ENCODE peak calls at places on chromosomes 16 and 17, in five cellular contexts. One of them, this sample, is unnamed. For H3K4me1, the result is how much of the 10 kb centered on the place peaks cover.

GRCh38 chr16:8807189-8807588 is 9.6 kb downstream of the PMM2 start:
- DNase-seq in psoas muscle: no peak
- DNase-seq in prostate gland: no peak
- DNase-seq in iPS DF 6.9: no peak
- DNase-seq in heart right ventricle: no peak
- DNase-seq in this sample: no peak

GRCh38 chr16:138049-138417 is 440 bp downstream of the NPRL3 start:
- DNase-seq in psoas muscle: peak
- DNase-seq in prostate gland: no peak
- DNase-seq in iPS DF 6.9: no peak
- DNase-seq in heart right ventricle: peak
- DNase-seq in this sample: peak

GRCh38 chr17:82854226-82854625 is 14.4 kb upstream of the ZNF750 start:
- DNase-seq in psoas muscle: peak
- DNase-seq in prostate gland: no peak
- DNase-seq in iPS DF 6.9: no peak
- DNase-seq in heart right ventricle: no peak
- DNase-seq in this sample: no peak

GRCh38 chr16:87058728-87059250 is 258.4 kb downstream of the C16orf95 start:
- DNase-seq in psoas muscle: no peak
- DNase-seq in prostate gland: no peak
- DNase-seq in iPS DF 6.9: no peak
- DNase-seq in heart right ventricle: no peak
- DNase-seq in this sample: no peak

GRCh38 chr17:65504141-65504540 is 57.3 kb downstream of the AXIN2 start:
- DNase-seq in psoas muscle: no peak
- DNase-seq in prostate gland: no peak
- DNase-seq in iPS DF 6.9: no peak
- DNase-seq in heart right ventricle: no peak
- DNase-seq in this sample: no peak

GRCh38 chr17:64148699-64149098 is 18.8 kb upstream of the ERN1 start:
- DNase-seq in psoas muscle: peak
- DNase-seq in prostate gland: no peak
- DNase-seq in iPS DF 6.9: no peak
- DNase-seq in heart right ventricle: peak
- DNase-seq in this sample: peak

GRCh38 chr16:55875273-55875672 is at the start of gene CES5A:
- DNase-seq in psoas muscle: no peak
- DNase-seq in prostate gland: no peak
- DNase-seq in iPS DF 6.9: no peak
- DNase-seq in heart right ventricle: no peak
- DNase-seq in this sample: no peak

GRCh38 chr16:81818514-81819304 is 39.6 kb downstream of the PLCG2 start:
- DNase-seq in psoas muscle: no peak
- DNase-seq in prostate gland: no peak
- DNase-seq in iPS DF 6.9: no peak
- DNase-seq in heart right ventricle: no peak
- DNase-seq in this sample: no peak

GRCh38 chr17:61401280-61402072 is 1.8 kb downstream of the TBX2 start:
- DNase-seq in psoas muscle: no peak
- DNase-seq in prostate gland: no peak
- DNase-seq in iPS DF 6.9: no peak
- DNase-seq in heart right ventricle: no peak
- DNase-seq in this sample: no peak

GRCh38 chr16:85316321-85316919 is 204.1 kb upstream of the CIBAR2 start:
- DNase-seq in psoas muscle: peak
- DNase-seq in prostate gland: peak
- DNase-seq in iPS DF 6.9: no peak
- DNase-seq in heart right ventricle: peak
- DNase-seq in this sample: peak

GRCh38 chr16:68459457-68459856 is 11.1 kb upstream of the SMPD3 start:
- DNase-seq in psoas muscle: no peak
- DNase-seq in prostate gland: no peak
- DNase-seq in iPS DF 6.9: no peak
- DNase-seq in heart right ventricle: no peak
- DNase-seq in this sample: no peak

GRCh38 chr17:64152428-64153125 is 22.6 kb upstream of the ERN1 start:
- DNase-seq in psoas muscle: no peak
- DNase-seq in prostate gland: no peak
- DNase-seq in iPS DF 6.9: no peak
- DNase-seq in heart right ventricle: peak
- DNase-seq in this sample: no peak

GRCh38 chr17:81027591-81028505 is 7.1 kb upstream of the BAIAP2 start:
- DNase-seq in psoas muscle: peak
- DNase-seq in prostate gland: no peak
- DNase-seq in iPS DF 6.9: no peak
- DNase-seq in heart right ventricle: no peak
- DNase-seq in this sample: no peak

GRCh38 chr17:80348551-80349436 is 66.2 kb upstream of the ENDOV start:
- DNase-seq in psoas muscle: peak
- DNase-seq in prostate gland: no peak
- DNase-seq in iPS DF 6.9: no peak
- DNase-seq in heart right ventricle: no peak
- DNase-seq in this sample: no peak

GRCh38 chr17:31825961-31826691 is 32.9 kb downstream of the COPRS start:
- DNase-seq in psoas muscle: peak
- DNase-seq in prostate gland: no peak
- DNase-seq in iPS DF 6.9: no peak
- DNase-seq in heart right ventricle: no peak
- DNase-seq in this sample: no peak

GRCh38 chr17:74951065-74951464 is 15.4 kb downstream of the OTOP3 start:
- DNase-seq in psoas muscle: no peak
- DNase-seq in prostate gland: no peak
- DNase-seq in iPS DF 6.9: no peak
- DNase-seq in heart right ventricle: no peak
- DNase-seq in this sample: no peak

GRCh38 chr17:73226556-73227172 is 33.8 kb downstream of the COG1 start:
- DNase-seq in psoas muscle: no peak
- DNase-seq in prostate gland: no peak
- DNase-seq in iPS DF 6.9: no peak
- DNase-seq in heart right ventricle: no peak
- DNase-seq in this sample: peak

GRCh38 chr17:7177954-7178477 is 1.2 kb downstream of the ASGR1 start:
- DNase-seq in psoas muscle: no peak
- DNase-seq in prostate gland: no peak
- DNase-seq in iPS DF 6.9: no peak
- DNase-seq in heart right ventricle: peak
- DNase-seq in this sample: peak

GRCh38 chr16:4894276-4895150 is 42.4 kb downstream of the PPL start:
- DNase-seq in psoas muscle: no peak
- DNase-seq in prostate gland: no peak
- DNase-seq in iPS DF 6.9: no peak
- DNase-seq in heart right ventricle: no peak
- DNase-seq in this sample: no peak

GRCh38 chr16:3670711-3671110 is 16.2 kb downstream of the DNASE1 start:
- DNase-seq in psoas muscle: peak
- DNase-seq in prostate gland: no peak
- DNase-seq in iPS DF 6.9: no peak
- DNase-seq in heart right ventricle: no peak
- DNase-seq in this sample: no peak

GRCh38 chr17:45361451-45361850 is 44.6 kb upstream of the MAP3K14 start:
- DNase-seq in psoas muscle: no peak
- DNase-seq in prostate gland: no peak
- DNase-seq in iPS DF 6.9: no peak
- DNase-seq in heart right ventricle: no peak
- DNase-seq in this sample: no peak

GRCh38 chr17:45740553-45741330 is 43.4 kb upstream of the CRHR1 start:
- DNase-seq in psoas muscle: peak
- DNase-seq in prostate gland: no peak
- DNase-seq in iPS DF 6.9: peak
- DNase-seq in heart right ventricle: peak
- DNase-seq in this sample: peak

GRCh38 chr17:13671341-13671740 is 69.6 kb upstream of the HS3ST3A1 start:
- DNase-seq in psoas muscle: no peak
- DNase-seq in prostate gland: no peak
- DNase-seq in iPS DF 6.9: no peak
- DNase-seq in heart right ventricle: no peak
- DNase-seq in this sample: no peak

GRCh38 chr16:70691223-70692129 is 5.6 kb upstream of the MTSS2 start:
- DNase-seq in psoas muscle: peak
- DNase-seq in prostate gland: no peak
- DNase-seq in iPS DF 6.9: no peak
- DNase-seq in heart right ventricle: peak
- DNase-seq in this sample: no peak

GRCh38 chr17:48179071-48179945 is 71.7 kb downstream of the SNX11 start:
- DNase-seq in psoas muscle: no peak
- DNase-seq in prostate gland: no peak
- DNase-seq in iPS DF 6.9: no peak
- DNase-seq in heart right ventricle: no peak
- DNase-seq in this sample: peak

GRCh38 chr17:4394208-4395110 is 28.0 kb upstream of the UBE2G1 start:
- DNase-seq in psoas muscle: no peak
- DNase-seq in prostate gland: peak
- DNase-seq in iPS DF 6.9: no peak
- DNase-seq in heart right ventricle: no peak
- DNase-seq in this sample: no peak

GRCh38 chr17:6305613-6306360 is 129.1 kb downstream of the AIPL1 start:
- DNase-seq in psoas muscle: no peak
- DNase-seq in prostate gland: no peak
- DNase-seq in iPS DF 6.9: no peak
- DNase-seq in heart right ventricle: no peak
- DNase-seq in this sample: no peak

GRCh38 chr17:66431910-66432309 is 129.5 kb downstream of the PRKCA start:
- DNase-seq in psoas muscle: no peak
- DNase-seq in prostate gland: no peak
- DNase-seq in iPS DF 6.9: no peak
- DNase-seq in heart right ventricle: no peak
- DNase-seq in this sample: no peak

GRCh38 chr17:15261063-15261817 is 3.9 kb downstream of the PMP22 start:
- DNase-seq in psoas muscle: peak
- DNase-seq in prostate gland: no peak
- DNase-seq in iPS DF 6.9: no peak
- DNase-seq in heart right ventricle: peak
- DNase-seq in this sample: peak

GRCh38 chr16:12111819-12112218 is 135.3 kb downstream of the SNX29 start:
- DNase-seq in psoas muscle: no peak
- DNase-seq in prostate gland: no peak
- DNase-seq in iPS DF 6.9: no peak
- DNase-seq in heart right ventricle: no peak
- DNase-seq in this sample: no peak

GRCh38 chr16:24635900-24636610 is 93.4 kb upstream of the TNRC6A start:
- DNase-seq in psoas muscle: peak
- DNase-seq in prostate gland: peak
- DNase-seq in iPS DF 6.9: no peak
- DNase-seq in heart right ventricle: peak
- DNase-seq in this sample: peak

GRCh38 chr17:44350733-44351226 is 5.7 kb downstream of the GRN start:
- DNase-seq in psoas muscle: peak
- DNase-seq in prostate gland: peak
- DNase-seq in iPS DF 6.9: no peak
- DNase-seq in heart right ventricle: peak
- DNase-seq in this sample: peak

GRCh38 chr17:44351464-44351863 is 6.4 kb downstream of the GRN start:
- DNase-seq in psoas muscle: no peak
- DNase-seq in prostate gland: no peak
- DNase-seq in iPS DF 6.9: no peak
- DNase-seq in heart right ventricle: no peak
- DNase-seq in this sample: no peak

GRCh38 chr17:44352922-44353655 is 8.0 kb downstream of the GRN start:
- DNase-seq in psoas muscle: no peak
- DNase-seq in prostate gland: no peak
- DNase-seq in iPS DF 6.9: no peak
- DNase-seq in heart right ventricle: no peak
- DNase-seq in this sample: no peak

GRCh38 chr17:44353656-44354331 is 8.7 kb downstream of the GRN start:
- DNase-seq in psoas muscle: no peak
- DNase-seq in prostate gland: no peak
- DNase-seq in iPS DF 6.9: no peak
- DNase-seq in heart right ventricle: no peak
- DNase-seq in this sample: no peak

GRCh38 chr17:44351961-44352921 is 7.1 kb downstream of the GRN start:
- DNase-seq in psoas muscle: no peak
- DNase-seq in prostate gland: no peak
- DNase-seq in iPS DF 6.9: no peak
- DNase-seq in heart right ventricle: no peak
- DNase-seq in this sample: no peak
- H3K4me1 ChIP-seq in psoas muscle: under half
- H3K4me1 ChIP-seq in prostate gland: under half
- H3K4me1 ChIP-seq in iPS DF 6.9: under half
- H3K4me1 ChIP-seq in heart right ventricle: under half
- H3K4me1 ChIP-seq in this sample: under half

GRCh38 chr17:60093694-60094093 is 15.0 kb upstream of the HEATR6 start:
- DNase-seq in psoas muscle: no peak
- DNase-seq in prostate gland: no peak
- DNase-seq in iPS DF 6.9: no peak
- DNase-seq in heart right ventricle: no peak
- DNase-seq in this sample: no peak
- H3K4me1 ChIP-seq in psoas muscle: under half
- H3K4me1 ChIP-seq in prostate gland: under half
- H3K4me1 ChIP-seq in iPS DF 6.9: under half
- H3K4me1 ChIP-seq in heart right ventricle: under half
- H3K4me1 ChIP-seq in this sample: under half

GRCh38 chr16:20865420-20866126 is 34.6 kb downstream of the DCUN1D3 start:
- DNase-seq in psoas muscle: no peak
- DNase-seq in prostate gland: no peak
- DNase-seq in iPS DF 6.9: no peak
- DNase-seq in heart right ventricle: no peak
- DNase-seq in this sample: no peak
- H3K4me1 ChIP-seq in psoas muscle: under half
- H3K4me1 ChIP-seq in prostate gland: under half
- H3K4me1 ChIP-seq in iPS DF 6.9: under half
- H3K4me1 ChIP-seq in heart right ventricle: half or more
- H3K4me1 ChIP-seq in this sample: under half

GRCh38 chr17:38452719-38453118 is 24.5 kb downstream of the ARHGAP23 start:
- DNase-seq in psoas muscle: no peak
- DNase-seq in prostate gland: no peak
- DNase-seq in iPS DF 6.9: no peak
- DNase-seq in heart right ventricle: no peak
- DNase-seq in this sample: no peak
- H3K4me1 ChIP-seq in psoas muscle: under half
- H3K4me1 ChIP-seq in prostate gland: under half
- H3K4me1 ChIP-seq in iPS DF 6.9: under half
- H3K4me1 ChIP-seq in heart right ventricle: half or more
- H3K4me1 ChIP-seq in this sample: under half

DNA sequence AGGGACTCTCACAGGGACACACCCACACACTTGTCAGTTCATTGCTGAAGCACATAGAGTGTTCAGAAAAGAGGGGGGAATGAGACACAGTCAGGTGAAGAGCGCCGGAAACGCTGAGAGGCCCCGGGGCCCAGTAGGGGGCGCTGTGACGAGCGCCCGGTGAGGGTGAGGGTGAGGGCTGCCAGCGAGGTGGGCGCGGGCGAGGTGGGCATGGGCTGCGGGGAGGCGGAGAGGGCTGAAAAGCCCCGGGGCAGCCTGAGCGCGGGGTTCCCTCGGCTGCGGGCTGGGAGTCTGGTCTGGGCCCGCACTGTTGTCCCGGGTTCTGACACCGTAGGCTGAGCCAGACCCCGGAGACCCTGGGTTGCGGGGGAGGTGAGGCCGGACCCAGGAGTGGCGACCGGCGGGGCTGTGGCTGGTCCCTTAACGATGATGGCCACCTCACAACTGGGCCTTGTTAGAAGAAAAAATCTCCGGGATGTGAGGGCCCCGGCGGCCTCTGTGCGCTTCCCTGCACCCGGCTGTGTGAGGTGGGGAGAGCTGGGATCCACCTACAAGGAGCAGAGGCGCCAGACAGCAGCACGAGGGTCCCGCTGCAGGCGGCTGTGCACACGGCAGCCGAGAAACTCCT is 91.4 kb downstream of the C16orf78 start:
- DNase-seq in psoas muscle: peak
- DNase-seq in prostate gland: no peak
- DNase-seq in iPS DF 6.9: no peak
- DNase-seq in heart right ventricle: no peak
- DNase-seq in this sample: no peak
- H3K4me1 ChIP-seq in psoas muscle: under half
- H3K4me1 ChIP-seq in prostate gland: under half
- H3K4me1 ChIP-seq in iPS DF 6.9: under half
- H3K4me1 ChIP-seq in heart right ventricle: under half
- H3K4me1 ChIP-seq in this sample: under half

GRCh38 chr16:7736138-7736537 is 403.5 kb downstream of the RBFOX1 start:
- DNase-seq in psoas muscle: no peak
- DNase-seq in prostate gland: no peak
- DNase-seq in iPS DF 6.9: no peak
- DNase-seq in heart right ventricle: no peak
- DNase-seq in this sample: no peak
- H3K4me1 ChIP-seq in psoas muscle: under half
- H3K4me1 ChIP-seq in prostate gland: under half
- H3K4me1 ChIP-seq in iPS DF 6.9: under half
- H3K4me1 ChIP-seq in heart right ventricle: under half
- H3K4me1 ChIP-seq in this sample: under half

This sample was measured in HAP-1.